ENCODE peak calls at places on chromosomes 5 and 9, in nine cellular contexts. B is A549, J is HCT116, P is SK-N-SH, K is endothelial cell of umbilical vein, L is HepG2, C is H1, A is GM12878, T is K562. Y is an unnamed sample.

GRCh38 chr5:115487168-115487567 is 57.4 kb downstream of the FEM1C start:
- DNase-seq in B (no peak), J (no peak), P (no peak), K (no peak), L (no peak), C (no peak), A (no peak), T (no peak), Y (peak; percentile 45)

GRCh38 chr9:2262809-2263510 is 247.8 kb downstream of the SMARCA2 start:
- DNase-seq in B (no peak), J (no peak), P (no peak), K (no peak), L (no peak), C (no peak), A (no peak), T (no peak), Y (no peak)

GRCh38 chr5:124741711-124742496 is 4.5 kb downstream of the ZNF608 start:
- DNase-seq in B (no peak), J (peak; percentile 75), P (no peak), K (peak; percentile 64), L (no peak), C (no peak), A (no peak), T (no peak), Y (no peak)

GRCh38 chr5:74465724-74466123 is 174.8 kb downstream of the ENC1 start:
- DNase-seq in B (no peak), J (no peak), P (no peak), K (no peak), L (no peak), C (no peak), A (no peak), T (no peak), Y (no peak)

GRCh38 chr5:169081008-169081724 is 219.8 kb downstream of the SLIT3 start:
- DNase-seq in B (no peak), J (no peak), P (peak; percentile 37), K (no peak), L (no peak), C (no peak), A (no peak), T (no peak), Y (no peak)

GRCh38 chr9:133599470-133600173 is 9.6 kb downstream of the FAM163B start:
- DNase-seq in B (no peak), J (no peak), P (no peak), K (no peak), L (no peak), C (no peak), A (no peak), T (no peak), Y (no peak)

GRCh38 chr5:16570121-16570815 is 46.5 kb downstream of the RETREG1 start:
- DNase-seq in B (no peak), J (no peak), P (peak; percentile 18), K (no peak), L (no peak), C (no peak), A (no peak), T (no peak), Y (no peak)

GRCh38 chr5:66653380-66653779 is 57.2 kb downstream of the MAST4 start:
- DNase-seq in B (no peak), J (no peak), P (no peak), K (peak; percentile 23), L (no peak), C (no peak), A (no peak), T (no peak), Y (no peak)

GRCh38 chr5:34967540-34967939 is 38.2 kb downstream of the DNAJC21 start:
- DNase-seq in B (no peak), J (no peak), P (no peak), K (no peak), L (peak; percentile 35), C (no peak), A (no peak), T (no peak), Y (no peak)

GRCh38 chr5:96017951-96018350 is 56.3 kb upstream of the ELL2 start:
- DNase-seq in B (no peak), J (no peak), P (no peak), K (no peak), L (peak; percentile 27), C (no peak), A (no peak), T (no peak), Y (no peak)

GRCh38 chr5:96024683-96025475 is 63.2 kb upstream of the ELL2 start:
- DNase-seq in B (no peak), J (no peak), P (no peak), K (no peak), L (no peak), C (no peak), A (no peak), T (no peak), Y (no peak)

GRCh38 chr5:96026334-96027065 is 64.8 kb upstream of the ELL2 start:
- DNase-seq in B (no peak), J (peak; percentile 27), P (no peak), K (no peak), L (no peak), C (no peak), A (no peak), T (no peak), Y (no peak)

GRCh38 chr5:96022971-96023370 is 61.3 kb upstream of the ELL2 start:
- DNase-seq in B (no peak), J (no peak), P (no peak), K (peak; percentile 3), L (no peak), C (no peak), A (no peak), T (no peak), Y (no peak)

DNA sequence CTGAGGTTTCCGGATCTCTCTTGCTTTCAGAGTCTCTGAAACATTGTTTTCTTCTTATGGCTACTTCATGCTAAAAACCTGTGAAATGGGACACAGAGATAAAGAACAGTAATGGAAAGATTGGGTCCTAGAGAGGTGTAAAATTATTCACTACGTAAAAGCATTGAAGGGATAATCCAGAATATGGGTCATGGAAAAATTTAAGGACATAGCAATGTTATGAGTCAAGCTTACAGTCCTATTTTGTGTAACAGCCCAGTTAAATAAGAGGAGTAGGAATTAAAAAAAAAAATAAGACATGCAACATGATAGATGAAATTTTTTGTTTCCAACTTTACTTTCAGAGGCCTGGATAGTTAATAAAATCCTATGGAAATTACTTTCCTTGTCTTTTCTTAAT is 61.9 kb upstream of the ELL2 start:
- DNase-seq in B (no peak), J (no peak), P (no peak), K (peak; percentile 34), L (no peak), C (no peak), A (no peak), T (no peak), Y (no peak)
- TF ChIP-seq MAX in B (no peak), J (no peak), P (no peak), K (no peak), L (no peak), C (no peak), A (no peak), T (no peak), Y (no peak)

GRCh38 chr5:148090780-148091221 is 27.0 kb downstream of the SPINK5 start:
- DNase-seq in B (no peak), J (no peak), P (no peak), K (peak; percentile 61), L (no peak), C (no peak), A (no peak), T (peak; percentile 4), Y (no peak)
- H3K4me3 ChIP-seq in B (no peak overlapping the region), J (no peak overlapping the region), P (no peak overlapping the region), K (no peak overlapping the region), L (no peak overlapping the region), C (no peak overlapping the region), A (no peak overlapping the region), T (no peak overlapping the region), Y (no peak overlapping the region)

GRCh38 chr5:135704616-135705015 is 125.8 kb upstream of the CXCL14 start:
- DNase-seq in B (no peak), J (no peak), P (no peak), K (no peak), L (no peak), C (no peak), A (no peak), T (no peak), Y (no peak)

GRCh38 chr5:135706474-135706873 is 127.7 kb upstream of the CXCL14 start:
- DNase-seq in B (no peak), J (no peak), P (no peak), K (no peak), L (no peak), C (no peak), A (no peak), T (no peak), Y (no peak)

GRCh38 chr5:135706893-135707292 is 127.6 kb upstream of the SLC25A48 start:
- DNase-seq in B (no peak), J (no peak), P (no peak), K (no peak), L (no peak), C (no peak), A (no peak), T (no peak), Y (no peak)

GRCh38 chr5:135705941-135706340 is 127.2 kb upstream of the CXCL14 start:
- DNase-seq in B (no peak), J (no peak), P (no peak), K (no peak), L (no peak), C (no peak), A (no peak), T (no peak), Y (no peak)

DNA sequence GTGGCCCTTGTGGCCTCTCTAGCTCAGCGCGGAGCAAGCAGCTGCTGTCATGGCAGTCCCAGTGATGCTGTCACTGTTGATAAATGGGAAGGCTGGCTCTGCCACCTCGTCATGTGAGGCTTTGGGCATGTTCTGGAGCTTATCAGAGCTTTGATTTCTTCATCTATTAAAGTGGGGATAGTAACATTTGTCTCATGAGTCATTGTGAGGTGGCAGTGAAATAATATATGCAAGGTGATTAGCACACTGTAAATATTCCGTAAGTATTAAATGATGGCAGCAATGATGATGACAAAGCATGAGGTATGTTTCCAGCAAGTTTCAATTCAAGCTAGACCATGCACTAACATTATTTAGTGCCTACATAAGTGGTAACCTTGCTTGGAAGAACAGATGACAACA is 126.4 kb upstream of the CXCL14 start:
- DNase-seq in B (no peak), J (no peak), P (no peak), K (no peak), L (no peak), C (no peak), A (no peak), T (no peak), Y (no peak)
- TF ChIP-seq MAX in B (no peak), J (no peak), P (no peak), K (no peak), L (no peak), C (no peak), A (no peak), T (no peak), Y (no peak)

GRCh38 chr5:1380910-1381309 is 36.0 kb upstream of the CLPTM1L start:
- DNase-seq in B (no peak), J (no peak), P (no peak), K (no peak), L (no peak), C (no peak), A (no peak), T (no peak), Y (no peak)
- H3K4me3 ChIP-seq in B (no peak overlapping the region), J (no peak overlapping the region), P (no peak overlapping the region), K (no peak overlapping the region), L (no peak overlapping the region), C (no peak overlapping the region), A (no peak overlapping the region), T (no peak overlapping the region), Y (no peak overlapping the region)

GRCh38 chr9:85137606-85138150 is 468.1 kb downstream of the NTRK2 start:
- DNase-seq in B (no peak), J (no peak), P (no peak), K (no peak), L (no peak), C (no peak), A (no peak), T (no peak), Y (no peak)
- TF ChIP-seq MAX in B (no peak), J (no peak), P (no peak), K (no peak), L (no peak), C (no peak), A (no peak), T (no peak), Y (no peak)

Y was measured in NB4.